ENCODE peak calls at places on chromosomes 16 and 17, in nine cellular contexts. Y, F, L, W, N, X, E, H and K are unnamed samples.

GRCh38 chr16:27217256-27217655 is 13.9 kb downstream of the KDM8 start:
- DNase-seq in X (no peak), Y (no peak), F (no peak), L (no peak), W (no peak), E (no peak), N (no peak), H (no peak), K (no peak)

GRCh38 chr16:12896562-12896961 is 4.8 kb upstream of the SHISA9 start:
- DNase-seq in L (peak), W (no peak), F (no peak), N (no peak), X (peak), H (no peak), E (no peak), Y (no peak), K (no peak)

GRCh38 chr16:57134982-57135381 is 42.6 kb downstream of the CPNE2 start:
- DNase-seq in H (no peak), L (no peak), X (no peak), Y (no peak), F (peak), E (no peak), W (no peak), N (no peak), K (no peak)

GRCh38 chr16:4309833-4310266 is 6.0 kb upstream of the GLIS2 start:
- DNase-seq in L (peak), H (peak), F (peak), W (no peak), X (peak), Y (peak), E (no peak), N (no peak), K (no peak)

GRCh38 chr16:4506450-4506849 is 30.3 kb downstream of the HMOX2 start:
- DNase-seq in X (peak), Y (peak), H (no peak), W (no peak), E (peak), L (peak), F (no peak), N (peak), K (no peak)

GRCh38 chr16:28549301-28549899 is 4.3 kb upstream of the SGF29 start:
- DNase-seq in F (no peak), L (peak), E (no peak), X (peak), H (no peak), W (no peak), N (no peak), Y (no peak), K (no peak)

GRCh38 chr16:84032458-84033178 is 10.0 kb downstream of the SLC38A8 start:
- DNase-seq in H (no peak), N (no peak), E (no peak), W (no peak), L (no peak), X (no peak), F (no peak), Y (no peak), K (no peak)

GRCh38 chr17:15388356-15389046 is 47.1 kb upstream of the TEKT3 start:
- DNase-seq in N (no peak), F (no peak), L (no peak), Y (no peak), X (no peak), H (no peak), E (no peak), W (no peak), K (peak)

GRCh38 chr17:64443086-64443760 is 5.7 kb upstream of the MILR1 start:
- DNase-seq in N (no peak), W (no peak), X (no peak), E (no peak), Y (no peak), L (no peak), F (no peak), H (no peak), K (no peak)

GRCh38 chr17:38657824-38658740 is 16.7 kb downstream of the EPOP start:
- DNase-seq in L (no peak), E (no peak), H (no peak), Y (no peak), N (no peak), X (no peak), F (no peak), W (no peak), K (no peak)

GRCh38 chr17:62905233-62905632 is 60.8 kb upstream of the TANC2 start:
- DNase-seq in E (no peak), Y (no peak), N (no peak), X (no peak), H (no peak), F (no peak), W (no peak), L (no peak), K (no peak)

GRCh38 chr17:28901866-28902818 is 737 bp downstream of the DHRS13 start:
- DNase-seq in F (no peak), Y (no peak), N (no peak), H (no peak), E (no peak), L (no peak), W (no peak), X (no peak), K (no peak)

GRCh38 chr16:86662195-86662594 is 83.8 kb downstream of the FOXL1 start:
- DNase-seq in X (no peak), H (no peak), L (no peak), W (no peak), E (no peak), Y (no peak), N (no peak), F (no peak), K (no peak)

GRCh38 chr16:85552980-85553435 is 60.1 kb upstream of the GSE1 start:
- DNase-seq in X (no peak), E (no peak), H (no peak), F (no peak), L (no peak), Y (no peak), W (no peak), N (peak), K (no peak)

GRCh38 chr16:85555549-85556455 is 57.3 kb upstream of the GSE1 start:
- DNase-seq in W (no peak), L (peak), N (no peak), X (no peak), F (no peak), Y (no peak), E (no peak), H (no peak), K (no peak)

GRCh38 chr16:85553436-85554113 is 59.5 kb upstream of the GSE1 start:
- DNase-seq in Y (no peak), X (peak), H (no peak), E (no peak), W (no peak), F (peak), L (peak), N (peak), K (no peak)

GRCh38 chr16:85554791-85555548 is 58.2 kb upstream of the GSE1 start:
- DNase-seq in W (no peak), N (no peak), L (no peak), X (peak), Y (peak), E (no peak), F (peak), H (no peak), K (no peak)

GRCh38 chr16:85554114-85554790 is 58.9 kb upstream of the GSE1 start:
- DNase-seq in H (no peak), E (peak), N (peak), W (no peak), Y (peak), X (peak), L (peak), F (peak), K (no peak)
- TF ChIP-seq POLR2AphosphoS5 in H (no peak), E (no peak), N (peak), W (no peak), Y (no peak), X (no peak), L (peak), F (peak), K (peak)

DNA sequence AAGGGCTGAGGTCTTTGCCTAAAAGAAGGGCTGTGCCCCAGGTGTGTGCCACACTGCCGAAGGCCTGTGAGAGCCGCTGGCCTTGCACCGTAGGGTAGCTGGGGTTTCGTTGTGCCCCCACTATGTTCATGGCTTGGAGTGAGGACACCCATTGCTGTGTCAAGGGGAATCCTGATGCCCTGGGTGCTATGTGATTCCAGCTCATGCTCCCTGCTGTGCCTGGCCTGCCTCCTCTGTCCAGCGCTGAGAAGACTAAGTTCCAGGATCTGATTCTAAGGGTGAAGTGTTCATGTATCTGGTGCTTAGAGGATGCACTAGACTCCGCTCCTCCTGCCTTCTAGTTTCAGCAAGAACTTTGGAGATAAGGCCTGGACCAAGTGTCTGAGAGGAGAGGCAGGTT is 47.4 kb downstream of the SREBF1 start:
- DNase-seq in W (no peak), E (no peak), Y (no peak), L (no peak), N (no peak), X (no peak), H (no peak), F (no peak), K (no peak)
- TF ChIP-seq POLR2A in W (no peak), E (no peak), Y (no peak), L (no peak), N (no peak), X (no peak), H (no peak), F (no peak), K (no peak)

GRCh38 chr16:51426276-51426675 is 275.2 kb upstream of the SALL1 start:
- DNase-seq in Y (no peak), X (no peak), L (no peak), E (no peak), H (no peak), F (no peak), N (no peak), W (no peak), K (no peak)

GRCh38 chr16:51431517-51432241 is 280.6 kb upstream of the SALL1 start:
- DNase-seq in H (no peak), N (no peak), X (no peak), L (no peak), Y (no peak), E (no peak), W (no peak), F (no peak), K (no peak)

GRCh38 chr16:51429041-51429440 is 278.0 kb upstream of the SALL1 start:
- DNase-seq in W (no peak), Y (no peak), H (no peak), E (no peak), L (no peak), X (no peak), F (no peak), N (no peak), K (no peak)

GRCh38 chr16:51430716-51431369 is 279.8 kb upstream of the SALL1 start:
- DNase-seq in H (no peak), Y (no peak), W (no peak), E (no peak), N (no peak), L (no peak), X (no peak), F (no peak), K (no peak)

GRCh38 chr16:51427081-51427480 is 276.0 kb upstream of the SALL1 start:
- DNase-seq in F (no peak), L (no peak), H (no peak), E (no peak), X (no peak), Y (no peak), N (no peak), W (no peak), K (no peak)
- TF ChIP-seq POLR2AphosphoS5 in F (no peak), L (no peak), H (no peak), E (no peak), X (no peak), Y (no peak), N (no peak), W (no peak), K (no peak)

GRCh38 chr16:20102521-20102920 is 28.8 kb upstream of the GPR139 start:
- DNase-seq in N (no peak), W (no peak), H (no peak), E (no peak), L (no peak), F (no peak), Y (no peak), X (no peak), K (no peak)

GRCh38 chr16:20102021-20102420 is 28.3 kb upstream of the GPR139 start:
- DNase-seq in H (no peak), Y (no peak), W (no peak), N (no peak), L (no peak), X (no peak), F (no peak), E (no peak), K (no peak)

GRCh38 chr16:20107086-20107485 is 33.4 kb upstream of the GPR139 start:
- DNase-seq in X (no peak), F (no peak), N (no peak), Y (no peak), E (no peak), L (no peak), W (no peak), H (no peak), K (no peak)

GRCh38 chr16:20099375-20099774 is 25.7 kb upstream of the GPR139 start:
- DNase-seq in W (no peak), E (no peak), N (no peak), X (no peak), H (no peak), Y (no peak), F (no peak), L (no peak), K (no peak)

GRCh38 chr16:20104563-20105183 is 31.0 kb upstream of the GPR139 start:
- DNase-seq in X (no peak), E (no peak), L (no peak), W (no peak), N (no peak), Y (no peak), H (no peak), F (no peak), K (no peak)
- TF ChIP-seq POLR2A in X (no peak), E (no peak), L (no peak), W (no peak), N (no peak), Y (no peak), H (no peak), F (no peak), K (no peak)

DNA sequence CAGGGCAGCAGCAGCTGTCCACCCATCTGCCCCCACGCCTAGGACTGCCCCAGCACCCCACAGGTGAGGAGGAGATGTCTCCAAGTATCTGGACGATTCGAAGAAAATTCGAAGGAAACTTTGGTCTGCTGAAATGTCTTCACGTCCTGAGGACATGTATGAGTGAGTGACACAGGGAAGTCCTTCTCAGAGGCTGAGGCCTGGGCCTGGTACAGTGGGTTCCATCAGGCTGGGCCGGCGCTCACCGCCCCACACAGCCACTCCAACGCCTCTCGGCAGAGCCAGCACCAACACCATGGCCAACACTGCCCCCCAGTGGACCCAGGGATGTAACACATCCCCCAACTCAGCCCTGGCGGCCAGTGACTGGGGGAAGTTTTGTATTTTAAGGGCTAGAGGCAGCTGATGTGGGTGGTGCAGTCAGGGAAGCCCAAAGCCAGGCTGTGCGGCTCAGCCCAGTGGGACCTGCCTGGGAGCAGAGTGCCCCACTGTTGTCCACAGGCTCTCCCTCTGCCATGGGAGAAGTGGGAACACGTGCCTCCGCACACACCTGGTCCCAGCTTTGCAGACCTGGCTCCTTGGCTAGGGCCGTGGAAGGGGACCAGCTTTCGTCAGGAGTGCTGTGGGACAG is 55.8 kb upstream of the FASN start:
- DNase-seq in X (peak), N (peak), Y (peak), H (peak), L (peak), E (peak), F (peak), W (peak), K (peak)
- TF ChIP-seq POLR2AphosphoS5 in X (no peak), N (no peak), Y (no peak), H (no peak), L (no peak), E (peak), F (peak), W (no peak), K (peak)